ENCODE peak calls at places on chromosome 18, in ten cellular contexts. I, Y, Q, X, C, J, M, U, A and Z are unnamed samples.

GRCh38 chr18:59697236-59697932 is at the start of gene CCBE1:
- DNase-seq in I (peak; percentile 81), Y (peak; percentile 34), Q (peak; percentile 81), X (no peak), C (peak; percentile 71), J (peak; percentile 84), M (peak; percentile 6), U (peak; percentile 15), A (no peak), Z (no peak)

GRCh38 chr18:21897811-21898210 is 157.2 kb downstream of the MIB1 start:
- DNase-seq in I (peak; percentile 67), Y (peak; percentile 68), Q (peak; percentile 46), X (no peak), C (no peak), J (peak; percentile 77), M (no peak), U (peak; percentile 47), A (no peak), Z (no peak)

GRCh38 chr18:79903787-79904356 is 47.6 kb downstream of the SLC66A2 start:
- DNase-seq in I (no peak), Y (no peak), Q (no peak), X (no peak), C (no peak), J (no peak), M (no peak), U (no peak), A (no peak), Z (no peak)

GRCh38 chr18:38022247-38022646 is 456.6 kb upstream of the CELF4 start:
- DNase-seq in I (no peak), Y (no peak), Q (no peak), X (no peak), C (no peak), J (no peak), M (no peak), U (no peak), A (no peak), Z (no peak)

GRCh38 chr18:29439398-29439797 is 1262.5 kb upstream of the CDH2 start:
- DNase-seq in I (no peak), Y (no peak), Q (no peak), X (no peak), C (no peak), J (no peak), M (no peak), U (no peak), A (no peak), Z (no peak)

GRCh38 chr18:54775686-54776085 is 52.6 kb upstream of the RAB27B start:
- DNase-seq in I (peak; percentile 77), Y (peak; percentile 37), Q (peak; percentile 61), X (no peak), C (no peak), J (peak; percentile 77), M (no peak), U (no peak), A (no peak), Z (no peak)

GRCh38 chr18:39946623-39947061 is 2008.4 kb upstream of the PIK3C3 start:
- DNase-seq in I (peak; percentile 68), Y (no peak), Q (peak; percentile 82), X (no peak), C (no peak), J (peak; percentile 81), M (no peak), U (no peak), A (no peak), Z (no peak)

GRCh38 chr18:35038881-35039491 is 2.2 kb upstream of the MAPRE2 start:
- DNase-seq in I (no peak), Y (no peak), Q (no peak), X (no peak), C (no peak), J (no peak), M (no peak), U (no peak), A (no peak), Z (no peak)

DNA sequence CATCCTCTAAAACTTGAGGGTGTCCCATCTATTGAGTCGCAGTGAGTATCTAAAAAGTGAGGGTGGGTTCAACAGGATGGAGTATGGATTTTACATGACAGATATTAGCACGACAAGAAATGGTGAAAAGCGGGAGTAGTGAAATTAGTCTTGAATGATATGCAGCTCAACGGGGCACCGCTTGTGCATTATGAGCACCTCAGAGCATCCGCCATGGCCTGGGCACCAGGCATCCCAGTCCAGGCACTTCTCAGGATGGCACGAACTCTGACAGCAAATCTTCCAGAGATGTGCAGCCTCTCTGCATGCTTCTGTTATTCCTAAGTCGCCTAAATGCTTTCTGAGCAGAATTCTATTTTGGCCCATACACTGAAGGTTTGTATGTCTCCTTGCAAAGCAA is 57.1 kb downstream of the ZNF516 start:
- DNase-seq in I (no peak), Y (no peak), Q (no peak), X (no peak), C (no peak), J (no peak), M (no peak), U (no peak), A (no peak), Z (no peak)
- H3K36me3 ChIP-seq in I (peaks cover 21% of the 10 kb centered on the region), Y (no peaks in the 10 kb centered on the region), Q (peaks cover 25% of the 10 kb centered on the region), X (peaks cover 4% of the 10 kb centered on the region), C (peaks cover 56% of the 10 kb centered on the region), J (no peaks in the 10 kb centered on the region), M (no peaks in the 10 kb centered on the region), U (no peaks in the 10 kb centered on the region), A (no peaks in the 10 kb centered on the region), Z (peaks cover 27% of the 10 kb centered on the region)

GRCh38 chr18:46338213-46338612 is 234.0 kb downstream of the HAUS1 start:
- DNase-seq in I (no peak), Y (no peak), Q (no peak), X (no peak), C (no peak), J (no peak), M (no peak), U (no peak), A (no peak), Z (no peak)

GRCh38 chr18:46335551-46336059 is 231.4 kb downstream of the HAUS1 start:
- DNase-seq in I (peak; percentile 60), Y (no peak), Q (no peak), X (no peak), C (no peak), J (no peak), M (no peak), U (no peak), A (no peak), Z (no peak)

GRCh38 chr18:46338761-46339160 is 234.6 kb downstream of the HAUS1 start:
- DNase-seq in I (no peak), Y (no peak), Q (no peak), X (no peak), C (no peak), J (no peak), M (no peak), U (no peak), A (no peak), Z (no peak)

GRCh38 chr18:46336278-46337205 is 232.4 kb downstream of the HAUS1 start:
- DNase-seq in I (peak; percentile 21), Y (no peak), Q (no peak), X (no peak), C (no peak), J (no peak), M (no peak), U (no peak), A (no peak), Z (no peak)

DNA sequence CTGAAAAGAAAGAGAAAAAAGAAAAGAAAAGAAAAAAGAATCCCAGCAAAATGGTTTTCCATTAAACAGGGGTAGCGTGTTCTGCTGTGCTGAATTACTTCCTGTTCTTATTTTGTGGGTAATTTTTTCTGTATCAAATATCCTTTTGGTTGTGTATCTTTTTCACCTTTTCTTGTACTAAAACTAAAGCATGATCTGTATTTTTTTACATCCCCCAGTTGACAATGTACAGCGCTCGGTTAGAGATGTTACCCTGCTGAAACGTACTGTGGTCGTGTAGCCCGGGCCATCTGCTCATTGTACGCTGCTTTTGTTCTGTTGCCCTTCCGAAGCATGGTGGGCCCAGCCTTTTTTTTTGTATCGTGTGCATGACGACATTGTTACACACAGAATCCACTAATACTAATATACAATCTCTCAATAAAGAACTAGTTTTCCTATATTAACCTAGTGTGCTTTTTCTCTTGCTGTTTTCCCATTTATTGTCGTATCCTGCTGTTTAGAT is 233.1 kb downstream of the HAUS1 start:
- DNase-seq in I (no peak), Y (no peak), Q (no peak), X (no peak), C (no peak), J (no peak), M (no peak), U (no peak), A (no peak), Z (no peak)
- H3K27me3 ChIP-seq in I (no peaks in the 10 kb centered on the region), Y (peaks cover 5% of the 10 kb centered on the region), Q (peaks cover 28% of the 10 kb centered on the region), X (peaks cover 5% of the 10 kb centered on the region), C (peaks cover 39% of the 10 kb centered on the region), J (no peaks in the 10 kb centered on the region), M (peaks cover 13% of the 10 kb centered on the region), U (no peaks in the 10 kb centered on the region), A (no peaks in the 10 kb centered on the region), Z (no peaks in the 10 kb centered on the region)

GRCh38 chr18:8703781-8704301 is 1.5 kb upstream of the MTCL1 start:
- DNase-seq in I (no peak), Y (no peak), Q (no peak), X (no peak), C (no peak), J (no peak), M (no peak), U (no peak), A (no peak), Z (no peak)

GRCh38 chr18:8702668-8703067 is 2.7 kb upstream of the MTCL1 start:
- DNase-seq in I (no peak), Y (no peak), Q (no peak), X (no peak), C (no peak), J (no peak), M (no peak), U (no peak), A (no peak), Z (no peak)

GRCh38 chr18:8703181-8703638 is 2.1 kb upstream of the MTCL1 start:
- DNase-seq in I (no peak), Y (no peak), Q (no peak), X (no peak), C (no peak), J (no peak), M (no peak), U (no peak), A (no peak), Z (no peak)

GRCh38 chr18:8699948-8700347 is 5.4 kb upstream of the MTCL1 start:
- DNase-seq in I (peak; percentile 30), Y (no peak), Q (no peak), X (no peak), C (no peak), J (no peak), M (no peak), U (no peak), A (no peak), Z (no peak)

GRCh38 chr18:8701546-8702118 is 3.7 kb upstream of the MTCL1 start:
- DNase-seq in I (peak; percentile 90), Y (no peak), Q (peak; percentile 83), X (no peak), C (no peak), J (peak; percentile 88), M (no peak), U (no peak), A (no peak), Z (no peak)
- H3K36me3 ChIP-seq in I (no peaks in the 10 kb centered on the region), Y (no peaks in the 10 kb centered on the region), Q (no peaks in the 10 kb centered on the region), X (no peaks in the 10 kb centered on the region), C (no peaks in the 10 kb centered on the region), J (no peaks in the 10 kb centered on the region), M (no peaks in the 10 kb centered on the region), U (no peaks in the 10 kb centered on the region), A (no peaks in the 10 kb centered on the region), Z (no peaks in the 10 kb centered on the region)

GRCh38 chr18:369224-370010 is 101.6 kb upstream of the THOC1 start:
- DNase-seq in I (no peak), Y (no peak), Q (no peak), X (no peak), C (no peak), J (no peak), M (no peak), U (no peak), A (no peak), Z (no peak)

GRCh38 chr18:374735-375168 is 106.9 kb upstream of the THOC1 start:
- DNase-seq in I (peak; percentile 24), Y (no peak), Q (peak; percentile 66), X (no peak), C (no peak), J (no peak), M (no peak), U (no peak), A (peak; percentile 47), Z (no peak)

GRCh38 chr18:371616-371998 is 103.8 kb upstream of the THOC1 start:
- DNase-seq in I (no peak), Y (no peak), Q (no peak), X (no peak), C (no peak), J (no peak), M (no peak), U (no peak), A (no peak), Z (no peak)

GRCh38 chr18:366466-367053 is 98.7 kb upstream of the THOC1 start:
- DNase-seq in I (no peak), Y (no peak), Q (no peak), X (no peak), C (no peak), J (no peak), M (no peak), U (no peak), A (no peak), Z (no peak)

GRCh38 chr18:370753-371615 is 103.1 kb upstream of the THOC1 start:
- DNase-seq in I (no peak), Y (no peak), Q (no peak), X (no peak), C (no peak), J (no peak), M (no peak), U (no peak), A (no peak), Z (no peak)
- H3K27me3 ChIP-seq in I (no peaks in the 10 kb centered on the region), Y (peaks cover 56% of the 10 kb centered on the region), Q (no peaks in the 10 kb centered on the region), X (no peaks in the 10 kb centered on the region), C (no peaks in the 10 kb centered on the region), J (peaks cover 66% of the 10 kb centered on the region), M (no peaks in the 10 kb centered on the region), U (no peaks in the 10 kb centered on the region), A (no peaks in the 10 kb centered on the region), Z (no peaks in the 10 kb centered on the region)